ENCODE peak calls at places on chromosomes 16 and 17, in eight cellular contexts. One of them, this sample, is unnamed.

GRCh38 chr16:24748242-24748641 is 18.8 kb downstream of the TNRC6A start:
- DNase-seq in WERI-Rb-1: no peak
- DNase-seq in AG10803: peak; percentile 91
- DNase-seq in Calu3: peak; percentile 25
- DNase-seq in AG09319: no peak
- DNase-seq in GM12865: no peak
- DNase-seq in CD8-positive, alpha-beta T cell: no peak
- DNase-seq in CD4-positive, alpha-beta T cell: no peak
- DNase-seq in this sample: peak; percentile 88

GRCh38 chr16:19861811-19862327 is 22.8 kb downstream of the GPRC5B start:
- DNase-seq in AG09319: no peak
- DNase-seq in Calu3: no peak
- DNase-seq in CD8-positive, alpha-beta T cell: no peak
- DNase-seq in CD4-positive, alpha-beta T cell: no peak
- DNase-seq in AG10803: no peak
- DNase-seq in GM12865: no peak
- DNase-seq in WERI-Rb-1: no peak
- DNase-seq in this sample: no peak

GRCh38 chr17:67602974-67603373 is 114.8 kb upstream of the NOL11 start:
- DNase-seq in WERI-Rb-1: peak; percentile 72
- DNase-seq in Calu3: peak; percentile 57
- DNase-seq in CD8-positive, alpha-beta T cell: peak; percentile 56
- DNase-seq in AG10803: peak; percentile 49
- DNase-seq in CD4-positive, alpha-beta T cell: peak; percentile 16
- DNase-seq in AG09319: no peak
- DNase-seq in GM12865: peak; percentile 89
- DNase-seq in this sample: peak; percentile 34

GRCh38 chr17:36892112-36892838 is 45.0 kb upstream of the LHX1 start:
- DNase-seq in AG10803: no peak
- DNase-seq in WERI-Rb-1: no peak
- DNase-seq in CD4-positive, alpha-beta T cell: no peak
- DNase-seq in AG09319: no peak
- DNase-seq in GM12865: no peak
- DNase-seq in Calu3: peak; percentile 70
- DNase-seq in CD8-positive, alpha-beta T cell: no peak
- DNase-seq in this sample: no peak

GRCh38 chr17:62870581-62870964 is 62.5 kb upstream of the MARCHF10 start:
- DNase-seq in CD8-positive, alpha-beta T cell: no peak
- DNase-seq in AG10803: peak; percentile 16
- DNase-seq in Calu3: no peak
- DNase-seq in GM12865: no peak
- DNase-seq in AG09319: no peak
- DNase-seq in CD4-positive, alpha-beta T cell: no peak
- DNase-seq in WERI-Rb-1: no peak
- DNase-seq in this sample: no peak

GRCh38 chr16:68319185-68319908 is 8.5 kb downstream of the PRMT7 start:
- DNase-seq in WERI-Rb-1: no peak
- DNase-seq in AG09319: no peak
- DNase-seq in CD4-positive, alpha-beta T cell: no peak
- DNase-seq in AG10803: no peak
- DNase-seq in CD8-positive, alpha-beta T cell: no peak
- DNase-seq in Calu3: no peak
- DNase-seq in GM12865: peak; percentile 45
- DNase-seq in this sample: no peak

GRCh38 chr16:69187387-69187890 is 475 bp downstream of the SNTB2 start:
- DNase-seq in WERI-Rb-1: peak; percentile 34
- DNase-seq in AG09319: no peak
- DNase-seq in Calu3: peak; percentile 60
- DNase-seq in GM12865: peak; percentile 62
- DNase-seq in AG10803: peak; percentile 43
- DNase-seq in CD8-positive, alpha-beta T cell: peak; percentile 68
- DNase-seq in CD4-positive, alpha-beta T cell: peak; percentile 18
- DNase-seq in this sample: no peak

GRCh38 chr16:27827765-27828164 is 235.7 kb downstream of the GSG1L start:
- DNase-seq in CD4-positive, alpha-beta T cell: no peak
- DNase-seq in Calu3: no peak
- DNase-seq in WERI-Rb-1: no peak
- DNase-seq in AG10803: no peak
- DNase-seq in CD8-positive, alpha-beta T cell: no peak
- DNase-seq in AG09319: no peak
- DNase-seq in GM12865: no peak
- DNase-seq in this sample: no peak

GRCh38 chr16:57202095-57202886 is 16.2 kb downstream of the RSPRY1 start:
- DNase-seq in CD8-positive, alpha-beta T cell: no peak
- DNase-seq in WERI-Rb-1: no peak
- DNase-seq in Calu3: no peak
- DNase-seq in CD4-positive, alpha-beta T cell: no peak
- DNase-seq in GM12865: peak; percentile 36
- DNase-seq in AG09319: no peak
- DNase-seq in AG10803: no peak
- DNase-seq in this sample: no peak

GRCh38 chr17:45869676-45870341 is 24.5 kb upstream of the MAPT start:
- DNase-seq in GM12865: no peak
- DNase-seq in AG10803: no peak
- DNase-seq in AG09319: no peak
- DNase-seq in CD8-positive, alpha-beta T cell: no peak
- DNase-seq in Calu3: no peak
- DNase-seq in WERI-Rb-1: no peak
- DNase-seq in CD4-positive, alpha-beta T cell: no peak
- DNase-seq in this sample: no peak

GRCh38 chr17:78925234-78925633 is at the start of gene TIMP2:
- DNase-seq in GM12865: peak; percentile 32
- DNase-seq in AG09319: peak; percentile 68
- DNase-seq in WERI-Rb-1: peak; percentile 96
- DNase-seq in CD8-positive, alpha-beta T cell: peak; percentile 79
- DNase-seq in CD4-positive, alpha-beta T cell: peak; percentile 65
- DNase-seq in AG10803: peak; percentile 83
- DNase-seq in Calu3: peak; percentile 87
- DNase-seq in this sample: peak; percentile 78

GRCh38 chr16:1394367-1394951 is 20.0 kb downstream of the UNKL start:
- DNase-seq in CD4-positive, alpha-beta T cell: no peak
- DNase-seq in Calu3: no peak
- DNase-seq in GM12865: no peak
- DNase-seq in CD8-positive, alpha-beta T cell: no peak
- DNase-seq in WERI-Rb-1: no peak
- DNase-seq in AG09319: no peak
- DNase-seq in AG10803: no peak
- DNase-seq in this sample: no peak

DNA sequence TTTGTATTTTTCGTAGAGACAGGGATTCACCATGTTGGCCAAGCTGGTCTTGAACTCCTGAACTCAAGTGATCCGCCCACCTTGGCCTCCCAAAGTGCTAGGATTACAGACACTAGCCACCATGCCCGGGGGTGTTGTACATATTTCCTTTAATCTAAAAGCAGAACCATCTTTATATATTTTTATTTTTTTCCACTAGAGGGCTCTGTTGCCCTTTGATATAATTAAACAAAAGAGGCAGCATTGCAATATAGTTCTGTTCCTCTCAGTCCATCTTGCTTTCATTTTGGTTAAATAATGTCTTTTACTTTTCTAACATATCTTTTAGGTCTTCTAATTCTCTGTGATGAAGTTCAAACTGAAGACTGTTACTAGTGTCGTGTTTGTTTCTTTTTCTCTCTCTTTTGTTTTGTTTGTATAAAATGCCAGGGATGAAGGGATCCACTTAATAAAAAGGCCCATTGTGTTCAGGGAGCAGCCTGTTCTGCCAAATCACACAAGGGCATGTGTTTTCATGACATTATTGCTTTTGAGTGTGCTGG is 23.4 kb downstream of the WWOX start:
- DNase-seq in AG10803: peak; percentile 54
- DNase-seq in WERI-Rb-1: peak; percentile 14
- DNase-seq in CD8-positive, alpha-beta T cell: no peak
- DNase-seq in CD4-positive, alpha-beta T cell: no peak
- DNase-seq in Calu3: peak; percentile 32
- DNase-seq in AG09319: no peak
- DNase-seq in GM12865: peak; percentile 45
- DNase-seq in this sample: peak; percentile 60
- TF ChIP-seq CTCF in AG10803: peak; percentile 48
- TF ChIP-seq CTCF in WERI-Rb-1: no peak
- TF ChIP-seq CTCF in CD8-positive, alpha-beta T cell: peak; percentile 70
- TF ChIP-seq CTCF in CD4-positive, alpha-beta T cell: peak; percentile 89
- TF ChIP-seq CTCF in Calu3: peak; percentile 60
- TF ChIP-seq CTCF in AG09319: peak; percentile 24
- TF ChIP-seq CTCF in GM12865: peak; percentile 15
- TF ChIP-seq CTCF in this sample: peak; percentile 81

GRCh38 chr16:13935408-13935807 is 15.5 kb downstream of the ERCC4 start:
- DNase-seq in CD8-positive, alpha-beta T cell: no peak
- DNase-seq in AG10803: no peak
- DNase-seq in WERI-Rb-1: peak; percentile 15
- DNase-seq in AG09319: no peak
- DNase-seq in Calu3: no peak
- DNase-seq in CD4-positive, alpha-beta T cell: no peak
- DNase-seq in GM12865: no peak
- DNase-seq in this sample: no peak
- TF ChIP-seq CTCF in CD8-positive, alpha-beta T cell: peak; percentile 70
- TF ChIP-seq CTCF in AG10803: peak; percentile 39
- TF ChIP-seq CTCF in WERI-Rb-1: peak; percentile 64
- TF ChIP-seq CTCF in AG09319: peak; percentile 30
- TF ChIP-seq CTCF in Calu3: peak; percentile 68
- TF ChIP-seq CTCF in CD4-positive, alpha-beta T cell: peak; percentile 58
- TF ChIP-seq CTCF in GM12865: peak; percentile 28
- TF ChIP-seq CTCF in this sample: peak; percentile 78

GRCh38 chr16:79468236-79468635 is 132.3 kb downstream of the MAF start:
- DNase-seq in GM12865: no peak
- DNase-seq in WERI-Rb-1: no peak
- DNase-seq in AG10803: no peak
- DNase-seq in CD4-positive, alpha-beta T cell: no peak
- DNase-seq in CD8-positive, alpha-beta T cell: no peak
- DNase-seq in AG09319: no peak
- DNase-seq in Calu3: no peak
- DNase-seq in this sample: no peak

GRCh38 chr16:79475841-79476240 is 124.7 kb downstream of the MAF start:
- DNase-seq in WERI-Rb-1: no peak
- DNase-seq in AG10803: no peak
- DNase-seq in CD8-positive, alpha-beta T cell: no peak
- DNase-seq in AG09319: no peak
- DNase-seq in Calu3: no peak
- DNase-seq in CD4-positive, alpha-beta T cell: no peak
- DNase-seq in GM12865: no peak
- DNase-seq in this sample: no peak

GRCh38 chr16:79466111-79466510 is 134.4 kb downstream of the MAF start:
- DNase-seq in AG09319: no peak
- DNase-seq in GM12865: no peak
- DNase-seq in Calu3: no peak
- DNase-seq in WERI-Rb-1: no peak
- DNase-seq in AG10803: no peak
- DNase-seq in CD4-positive, alpha-beta T cell: no peak
- DNase-seq in CD8-positive, alpha-beta T cell: no peak
- DNase-seq in this sample: no peak

GRCh38 chr16:79469999-79470398 is 130.5 kb downstream of the MAF start:
- DNase-seq in WERI-Rb-1: no peak
- DNase-seq in CD8-positive, alpha-beta T cell: no peak
- DNase-seq in AG09319: no peak
- DNase-seq in Calu3: no peak
- DNase-seq in CD4-positive, alpha-beta T cell: no peak
- DNase-seq in AG10803: no peak
- DNase-seq in GM12865: no peak
- DNase-seq in this sample: no peak
- TF ChIP-seq CTCF in WERI-Rb-1: no peak
- TF ChIP-seq CTCF in CD8-positive, alpha-beta T cell: no peak
- TF ChIP-seq CTCF in AG09319: no peak
- TF ChIP-seq CTCF in Calu3: no peak
- TF ChIP-seq CTCF in CD4-positive, alpha-beta T cell: no peak
- TF ChIP-seq CTCF in AG10803: no peak
- TF ChIP-seq CTCF in GM12865: no peak
- TF ChIP-seq CTCF in this sample: no peak

GRCh38 chr17:64938925-64939474 is 19.7 kb upstream of the LRRC37A3 start:
- DNase-seq in WERI-Rb-1: peak; percentile 67
- DNase-seq in Calu3: peak; percentile 68
- DNase-seq in GM12865: peak; percentile 60
- DNase-seq in CD4-positive, alpha-beta T cell: peak; percentile 29
- DNase-seq in AG09319: no peak
- DNase-seq in CD8-positive, alpha-beta T cell: peak; percentile 59
- DNase-seq in AG10803: peak; percentile 15
- DNase-seq in this sample: peak; percentile 10
- TF ChIP-seq CTCF in WERI-Rb-1: peak; percentile 94
- TF ChIP-seq CTCF in Calu3: peak; percentile 52
- TF ChIP-seq CTCF in GM12865: peak; percentile 79
- TF ChIP-seq CTCF in CD4-positive, alpha-beta T cell: peak; percentile 36
- TF ChIP-seq CTCF in AG09319: peak; percentile 52
- TF ChIP-seq CTCF in CD8-positive, alpha-beta T cell: peak; percentile 59
- TF ChIP-seq CTCF in AG10803: peak; percentile 51
- TF ChIP-seq CTCF in this sample: peak; percentile 87

DNA sequence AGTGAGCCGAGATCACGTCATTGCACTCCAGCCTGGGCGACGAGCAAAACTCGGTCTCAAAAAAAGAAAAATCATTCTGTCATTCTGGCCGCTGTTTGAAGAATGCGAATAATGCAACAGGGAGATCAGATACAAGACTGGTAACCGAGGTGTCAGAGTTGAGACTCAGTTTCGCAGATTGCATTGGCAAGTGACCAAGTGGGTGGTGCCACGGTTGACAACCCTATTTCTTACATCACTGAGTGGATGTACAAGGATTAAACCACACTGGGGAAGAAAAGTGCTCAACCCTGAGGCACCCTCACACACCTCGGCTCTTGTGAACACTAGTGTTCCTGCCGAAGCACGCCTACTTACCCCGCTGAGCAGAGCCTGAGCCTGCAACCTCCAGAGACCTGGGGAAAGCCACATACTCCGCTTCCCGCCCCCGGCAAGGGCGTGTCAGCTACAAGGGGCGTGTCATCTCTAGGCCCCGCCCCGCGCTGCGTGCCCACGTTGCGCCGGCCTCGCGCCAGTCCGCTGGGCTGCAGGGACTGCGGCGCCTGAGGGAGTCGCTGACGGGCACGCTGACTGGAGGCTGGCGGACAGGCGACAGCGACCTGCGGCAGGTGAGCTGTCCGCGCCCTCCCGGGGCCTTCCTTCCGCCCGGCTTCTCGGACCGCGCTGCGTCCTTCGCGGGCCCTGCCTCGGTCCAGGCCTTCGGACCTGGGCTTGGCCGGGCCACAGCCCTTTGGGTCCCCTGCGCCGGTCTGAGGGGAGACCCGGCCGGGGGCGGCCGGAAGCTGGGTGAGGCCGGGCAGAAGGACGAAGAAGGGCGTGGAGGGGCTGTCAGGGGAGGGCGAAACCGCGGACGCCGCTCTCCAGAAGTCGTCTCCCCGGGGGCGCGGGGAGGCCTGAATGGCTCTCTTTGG is at the start of gene HMOX2:
- DNase-seq in AG10803: peak; percentile 87
- DNase-seq in Calu3: peak; percentile 99
- DNase-seq in CD4-positive, alpha-beta T cell: peak; percentile 92
- DNase-seq in GM12865: peak; percentile 98
- DNase-seq in AG09319: peak; percentile 77
- DNase-seq in WERI-Rb-1: peak; percentile 95
- DNase-seq in CD8-positive, alpha-beta T cell: peak; percentile 98
- DNase-seq in this sample: peak; percentile 84
- TF ChIP-seq CTCF in AG10803: peak; percentile 40
- TF ChIP-seq CTCF in Calu3: peak; percentile 34
- TF ChIP-seq CTCF in CD4-positive, alpha-beta T cell: peak; percentile 40
- TF ChIP-seq CTCF in GM12865: peak; percentile 44
- TF ChIP-seq CTCF in AG09319: peak; percentile 30
- TF ChIP-seq CTCF in WERI-Rb-1: peak; percentile 82
- TF ChIP-seq CTCF in CD8-positive, alpha-beta T cell: no peak
- TF ChIP-seq CTCF in this sample: peak; percentile 48

This sample was measured in HFFc6.